ENCODE peak calls at places on chromosome 22, in nine cellular contexts. H, T, X, D, C, B, U, I and S are unnamed samples.

GRCh38 chr22:26398741-26399153 is 30.3 kb upstream of the ASPHD2 start:
- DNase-seq in H (peak), T (peak), X (peak), D (peak), C (peak), B (peak), U (peak), I (peak), S (no peak)

GRCh38 chr22:19275104-19275503 is 16.4 kb downstream of the CLTCL1 start:
- DNase-seq in H (no peak), T (no peak), X (no peak), D (no peak), C (no peak), B (no peak), U (no peak), I (no peak), S (no peak)

GRCh38 chr22:37471721-37472417 is 14.3 kb downstream of the MFNG start:
- DNase-seq in H (no peak), T (no peak), X (no peak), D (no peak), C (no peak), B (no peak), U (no peak), I (no peak), S (no peak)

GRCh38 chr22:44003776-44004460 is 20.2 kb upstream of the PARVB start:
- DNase-seq in H (no peak), T (no peak), X (no peak), D (no peak), C (peak), B (no peak), U (no peak), I (no peak), S (no peak)

GRCh38 chr22:28116261-28116673 is 197.2 kb upstream of the PITPNB start:
- DNase-seq in H (peak), T (no peak), X (peak), D (no peak), C (no peak), B (no peak), U (peak), I (peak), S (no peak)

GRCh38 chr22:19143967-19144400 is 467 bp downstream of the ESS2 start:
- DNase-seq in H (no peak), T (no peak), X (peak), D (peak), C (no peak), B (no peak), U (no peak), I (peak), S (no peak)

GRCh38 chr22:46742576-46743221 is 4.6 kb upstream of the CERK start:
- DNase-seq in H (no peak), T (no peak), X (no peak), D (no peak), C (no peak), B (no peak), U (no peak), I (no peak), S (no peak)

GRCh38 chr22:20979243-20979809 is 2.8 kb upstream of the LZTR1 start:
- DNase-seq in H (peak), T (peak), X (peak), D (peak), C (peak), B (peak), U (no peak), I (peak), S (peak)

GRCh38 chr22:35314161-35314942 is 14.7 kb downstream of the TOM1 start:
- DNase-seq in H (peak), T (no peak), X (no peak), D (no peak), C (no peak), B (no peak), U (no peak), I (no peak), S (no peak)

GRCh38 chr22:38176170-38176741 is 5.4 kb downstream of the PLA2G6 start:
- DNase-seq in H (peak), T (no peak), X (peak), D (peak), C (no peak), B (no peak), U (peak), I (peak), S (no peak)

GRCh38 chr22:20962491-20962945 is 4.5 kb upstream of the AIFM3 start:
- DNase-seq in H (no peak), T (no peak), X (no peak), D (no peak), C (no peak), B (no peak), U (no peak), I (no peak), S (no peak)

GRCh38 chr22:25199726-25200520 is at the start of gene CRYBB3:
- DNase-seq in H (no peak), T (no peak), X (no peak), D (no peak), C (no peak), B (no peak), U (no peak), I (no peak), S (no peak)

GRCh38 chr22:49193901-49194465 is 633.7 kb downstream of the BRD1 start:
- DNase-seq in H (no peak), T (no peak), X (no peak), D (no peak), C (no peak), B (no peak), U (no peak), I (no peak), S (no peak)

GRCh38 chr22:40922484-40923303 is 28.5 kb upstream of the RBX1 start:
- DNase-seq in H (no peak), T (peak), X (peak), D (no peak), C (no peak), B (no peak), U (peak), I (peak), S (peak)

GRCh38 chr22:23677701-23677995 is 13.2 kb upstream of the RGL4 start:
- DNase-seq in H (peak), T (no peak), X (no peak), D (no peak), C (no peak), B (no peak), U (no peak), I (no peak), S (no peak)

GRCh38 chr22:31652911-31653684 is 8.9 kb downstream of the PISD start:
- DNase-seq in H (no peak), T (no peak), X (no peak), D (no peak), C (no peak), B (no peak), U (no peak), I (no peak), S (no peak)

GRCh38 chr22:19714320-19715252 is at the start of gene SEPTIN5:
- DNase-seq in H (peak), T (no peak), X (peak), D (no peak), C (no peak), B (no peak), U (no peak), I (peak), S (no peak)

GRCh38 chr22:29152381-29153138 is 53.1 kb upstream of the EMID1 start:
- DNase-seq in H (no peak), T (peak), X (no peak), D (no peak), C (peak), B (no peak), U (no peak), I (no peak), S (peak)

GRCh38 chr22:19478466-19479357 is at the start of gene UFD1:
- DNase-seq in H (peak), T (peak), X (peak), D (peak), C (peak), B (peak), U (peak), I (peak), S (peak)

GRCh38 chr22:22759371-22759770 is 115.0 kb downstream of the GGTLC2 start:
- DNase-seq in H (no peak), T (no peak), X (no peak), D (no peak), C (no peak), B (no peak), U (no peak), I (no peak), S (no peak)

GRCh38 chr22:28855355-28856094 is 27.8 kb upstream of the ZNRF3 start:
- DNase-seq in H (no peak), T (peak), X (peak), D (peak), C (peak), B (peak), U (peak), I (peak), S (peak)

GRCh38 chr22:19817561-19818263 is 37.0 kb downstream of the GNB1L start:
- DNase-seq in H (peak), T (no peak), X (no peak), D (no peak), C (no peak), B (no peak), U (no peak), I (no peak), S (no peak)

GRCh38 chr22:35312198-35313059 is 12.7 kb downstream of the TOM1 start:
- DNase-seq in H (peak), T (no peak), X (peak), D (no peak), C (no peak), B (no peak), U (peak), I (peak), S (no peak)

GRCh38 chr22:29096736-29097669 is 24.2 kb downstream of the KREMEN1 start:
- DNase-seq in H (no peak), T (peak), X (peak), D (no peak), C (peak), B (no peak), U (no peak), I (no peak), S (no peak)

GRCh38 chr22:35552186-35552842 is 11.7 kb downstream of the RASD2 start:
- DNase-seq in H (no peak), T (no peak), X (peak), D (peak), C (peak), B (no peak), U (peak), I (peak), S (no peak)

GRCh38 chr22:44023404-44024287 is 456 bp upstream of the PARVB start:
- DNase-seq in H (no peak), T (no peak), X (peak), D (peak), C (peak), B (peak), U (peak), I (peak), S (no peak)

GRCh38 chr22:42880815-42881214 is 23.7 kb upstream of the ARFGAP3 start:
- DNase-seq in H (no peak), T (no peak), X (no peak), D (no peak), C (peak), B (no peak), U (no peak), I (no peak), S (no peak)

GRCh38 chr22:21074092-21074715 is 28.5 kb downstream of the LRRC74B start:
- DNase-seq in H (no peak), T (no peak), X (peak), D (no peak), C (no peak), B (no peak), U (peak), I (peak), S (no peak)

GRCh38 chr22:49208768-49209252 is 618.9 kb downstream of the BRD1 start:
- DNase-seq in H (peak), T (no peak), X (no peak), D (no peak), C (peak), B (no peak), U (no peak), I (no peak), S (no peak)

GRCh38 chr22:31345331-31346254 is 553 bp downstream of the PATZ1 start:
- DNase-seq in H (peak), T (peak), X (peak), D (peak), C (peak), B (peak), U (peak), I (peak), S (peak)

GRCh38 chr22:44668190-44668885 is 33.7 kb upstream of the PRR5 start:
- DNase-seq in H (no peak), T (no peak), X (peak), D (peak), C (peak), B (peak), U (no peak), I (peak), S (no peak)

GRCh38 chr22:37193629-37194191 is 5.7 kb upstream of the C1QTNF6 start:
- DNase-seq in H (peak), T (peak), X (no peak), D (peak), C (no peak), B (no peak), U (peak), I (no peak), S (no peak)

GRCh38 chr22:35631597-35631996 is 14.5 kb upstream of the MB start:
- DNase-seq in H (no peak), T (no peak), X (peak), D (peak), C (peak), B (no peak), U (peak), I (peak), S (no peak)

GRCh38 chr22:49391436-49391835 is 436.2 kb downstream of the BRD1 start:
- DNase-seq in H (peak), T (no peak), X (no peak), D (no peak), C (no peak), B (no peak), U (no peak), I (no peak), S (no peak)

GRCh38 chr22:17303840-17304779 is 65.2 kb upstream of the CECR2 start:
- DNase-seq in H (peak), T (no peak), X (no peak), D (peak), C (no peak), B (peak), U (peak), I (no peak), S (no peak)

GRCh38 chr22:33785283-33785991 is 134.8 kb downstream of the LARGE1 start:
- DNase-seq in H (no peak), T (no peak), X (peak), D (no peak), C (no peak), B (no peak), U (peak), I (peak), S (no peak)

GRCh38 chr22:18078329-18079041 is 695 bp downstream of the PEX26 start:
- DNase-seq in H (peak), T (no peak), X (peak), D (peak), C (peak), B (no peak), U (no peak), I (peak), S (no peak)